ENCODE peak calls at places on chromosome 3, in eight cellular contexts. W is BJ, Y is left lung, B is BE2C, G is GM06990, M is epithelial cell of esophagus, K is psoas muscle, V is heart left ventricle. Q is an unnamed sample.

GRCh38 chr3:194512895-194513601 is 26.2 kb upstream of the ATP13A3 start:
- DNase-seq in W (no peak), K (no peak), B (no peak), G (no peak), Y (no peak), M (no peak), V (no peak), Q (no peak)

GRCh38 chr3:21738935-21739334 is 12.1 kb downstream of the ZNF385D start:
- DNase-seq in G (no peak), K (no peak), V (no peak), Y (no peak), B (no peak), M (no peak), W (no peak), Q (no peak)

GRCh38 chr3:14879161-14879888 is 60.6 kb downstream of the FGD5 start:
- DNase-seq in G (no peak), V (peak; percentile 45), K (peak; percentile 19), W (no peak), M (no peak), B (peak; percentile 56), Y (no peak), Q (no peak)

GRCh38 chr3:106242779-106243178 is 374.0 kb upstream of the CBLB start:
- DNase-seq in V (no peak), Y (no peak), M (no peak), K (no peak), B (no peak), G (no peak), W (no peak), Q (no peak)

GRCh38 chr3:8840556-8840955 is 71.1 kb upstream of the OXTR start:
- DNase-seq in G (no peak), Y (no peak), W (no peak), K (no peak), M (peak; percentile 49), V (no peak), B (no peak), Q (no peak)

GRCh38 chr3:162141232-162141631 is 644.6 kb downstream of the OTOL1 start:
- DNase-seq in K (no peak), B (no peak), V (no peak), W (no peak), G (no peak), Y (no peak), M (peak; percentile 48), Q (no peak)

GRCh38 chr3:12948891-12949711 is 107.7 kb upstream of the RPL32 start:
- DNase-seq in Y (no peak), K (no peak), M (peak; percentile 73), V (no peak), B (peak; percentile 33), G (no peak), W (no peak), Q (no peak)

GRCh38 chr3:7038394-7038793 is 177.5 kb downstream of the GRM7 start:
- DNase-seq in V (no peak), G (no peak), M (no peak), K (no peak), B (no peak), Y (no peak), W (no peak), Q (no peak)

GRCh38 chr3:7309707-7310106 is 448.8 kb downstream of the GRM7 start:
- DNase-seq in G (no peak), V (peak; percentile 54), B (no peak), Y (peak; percentile 45), K (peak; percentile 34), M (no peak), W (peak; percentile 0), Q (no peak)

GRCh38 chr3:177537612-177538011 is 340.3 kb upstream of the TBL1XR1 start:
- DNase-seq in V (no peak), B (no peak), Y (no peak), M (no peak), G (no peak), K (no peak), W (no peak), Q (no peak)

GRCh38 chr3:100440895-100441294 is 39.6 kb downstream of the LNP1 start:
- DNase-seq in B (peak; percentile 9), G (no peak), V (no peak), K (no peak), W (no peak), M (no peak), Y (no peak), Q (no peak)

GRCh38 chr3:37993067-37993809 is 2.7 kb downstream of the VILL start:
- DNase-seq in B (no peak), W (no peak), Y (no peak), M (no peak), K (no peak), V (no peak), G (no peak), Q (no peak)

GRCh38 chr3:37993811-37994638 is 3.4 kb downstream of the VILL start:
- DNase-seq in Y (peak; percentile 91), K (peak; percentile 89), W (no peak), M (peak; percentile 52), V (peak; percentile 87), G (peak; percentile 84), B (peak; percentile 67), Q (no peak)

GRCh38 chr3:37992271-37993066 is 1.9 kb downstream of the VILL start:
- DNase-seq in Y (no peak), B (no peak), K (no peak), W (no peak), V (peak; percentile 4), M (peak; percentile 74), G (no peak), Q (no peak)

GRCh38 chr3:37995652-37996641 is 5.4 kb downstream of the VILL start:
- DNase-seq in V (peak; percentile 15), K (no peak), W (no peak), G (no peak), Y (peak; percentile 32), M (no peak), B (no peak), Q (no peak)

DNA sequence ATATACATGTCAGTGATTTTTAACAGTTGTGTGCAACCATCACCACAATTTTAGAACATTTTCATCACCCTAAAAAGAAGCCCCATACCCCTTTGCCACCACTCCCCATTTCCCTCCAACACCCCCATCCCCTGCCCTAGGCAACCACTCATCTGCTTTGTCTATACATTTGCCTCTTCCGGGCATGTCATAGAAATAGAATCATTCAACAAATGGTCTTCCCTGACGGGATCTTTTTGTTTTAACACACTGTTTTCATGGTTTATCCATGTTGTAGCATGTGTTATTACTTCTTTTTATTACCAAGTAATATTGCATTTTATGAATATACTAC is 4.0 kb downstream of the VILL start:
- DNase-seq in M (no peak), Y (no peak), B (no peak), G (no peak), K (no peak), V (no peak), W (no peak), Q (no peak)
- H3K4me3 ChIP-seq in M (peak overlapping the region; percentile 41), Y (peak overlapping the region; percentile 54), B (peak overlapping the region; percentile 65), G (peak overlapping the region; percentile 77), K (peak overlapping the region; percentile 71), V (peak overlapping the region; percentile 67), W (peak overlapping the region; percentile 55), Q (peak overlapping the region; percentile 63)

GRCh38 chr3:160830792-160831191 is 74.8 kb downstream of the PPM1L start:
- DNase-seq in V (no peak), W (no peak), K (no peak), B (no peak), Y (no peak), G (no peak), M (peak; percentile 13), Q (no peak)
- H3K4me3 ChIP-seq in V (no peak overlapping the region), W (no peak overlapping the region), K (no peak overlapping the region), B (no peak overlapping the region), Y (no peak overlapping the region), G (no peak overlapping the region), M (no peak overlapping the region), Q (no peak overlapping the region)

GRCh38 chr3:112338727-112339056 is 5.7 kb downstream of the CD200 start:
- DNase-seq in Y (no peak), M (no peak), W (no peak), G (no peak), K (no peak), B (no peak), V (no peak), Q (no peak)

GRCh38 chr3:112338021-112338726 is 5.2 kb downstream of the CD200 start:
- DNase-seq in K (no peak), V (no peak), Y (no peak), B (no peak), G (no peak), M (peak; percentile 22), W (no peak), Q (no peak)

GRCh38 chr3:112333386-112334334 is 704 bp downstream of the CD200 start:
- DNase-seq in W (no peak), Y (no peak), V (peak; percentile 21), B (peak; percentile 31), M (no peak), K (no peak), G (no peak), Q (no peak)

GRCh38 chr3:112333002-112333385 is at the start of gene CD200:
- DNase-seq in M (peak; percentile 20), B (peak; percentile 81), Y (peak; percentile 60), G (peak; percentile 72), V (peak; percentile 40), K (peak; percentile 37), W (no peak), Q (no peak)

DNA sequence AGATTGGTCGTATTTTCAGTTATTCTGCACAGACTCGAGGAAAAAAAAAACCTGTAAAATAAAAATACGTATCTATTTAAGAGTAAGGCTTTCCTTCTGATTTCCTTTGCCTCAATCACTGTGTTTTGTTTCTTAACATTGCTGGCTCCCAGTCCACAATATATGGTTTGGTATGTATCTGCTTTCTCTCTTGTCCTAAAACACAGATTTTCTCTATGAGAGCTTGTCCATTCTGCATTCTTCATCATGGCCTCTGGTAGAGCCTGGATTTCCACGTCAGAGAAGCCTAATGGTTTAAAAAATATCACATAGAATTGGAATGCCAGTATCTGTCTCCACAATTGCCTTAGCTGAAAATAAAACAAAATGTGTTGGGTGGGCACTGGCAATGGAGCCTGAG is 1.8 kb downstream of the CD200 start:
- DNase-seq in V (no peak), G (no peak), K (no peak), B (no peak), M (no peak), W (no peak), Y (no peak), Q (no peak)
- H3K4me3 ChIP-seq in V (peak overlapping the region; percentile 59), G (peak overlapping the region; percentile 37), K (peak overlapping the region; percentile 64), B (no peak overlapping the region), M (no peak overlapping the region), W (no peak overlapping the region), Y (peak overlapping the region; percentile 53), Q (no peak overlapping the region)

GRCh38 chr3:152470893-152471292 is 202.2 kb downstream of the MBNL1 start:
- DNase-seq in K (no peak), W (no peak), Y (no peak), V (no peak), G (no peak), B (no peak), M (no peak), Q (no peak)

GRCh38 chr3:152474585-152474984 is 205.9 kb downstream of the MBNL1 start:
- DNase-seq in V (no peak), G (peak; percentile 33), M (peak; percentile 74), W (peak; percentile 47), Y (no peak), B (peak; percentile 23), K (no peak), Q (peak; percentile 72)

GRCh38 chr3:152470095-152470494 is 201.4 kb downstream of the MBNL1 start:
- DNase-seq in G (no peak), K (no peak), Y (no peak), M (no peak), V (no peak), W (no peak), B (no peak), Q (no peak)

GRCh38 chr3:152471814-152472605 is 203.3 kb downstream of the MBNL1 start:
- DNase-seq in V (peak; percentile 57), B (peak; percentile 60), K (peak; percentile 36), M (peak; percentile 60), G (peak; percentile 44), W (no peak), Y (peak; percentile 40), Q (peak; percentile 47)

GRCh38 chr3:152472606-152472954 is 203.9 kb downstream of the MBNL1 start:
- DNase-seq in K (no peak), G (no peak), W (no peak), V (no peak), Y (no peak), M (no peak), B (no peak), Q (no peak)
- H3K4me3 ChIP-seq in K (peak overlapping the region; percentile 19), G (no peak overlapping the region), W (no peak overlapping the region), V (no peak overlapping the region), Y (no peak overlapping the region), M (no peak overlapping the region), B (no peak overlapping the region), Q (no peak overlapping the region)

Q was measured in GM12864.